ENCODE peak calls at places on chromosomes 12 and 14, in five cellular contexts. One of them, this sample, is unnamed. For H3K27me3, the result is how much of the 10 kb centered on the place peaks cover.

GRCh38 chr14:39614292-39614923 is 182.2 kb upstream of the FBXO33 start:
- DNase-seq in GM23338: no peak
- DNase-seq in WERI-Rb-1: no peak
- DNase-seq in body of pancreas: no peak
- DNase-seq in Peyer's patch: no peak
- DNase-seq in this sample: no peak

GRCh38 chr12:62799126-62799736 is 135.7 kb downstream of the PPM1H start:
- DNase-seq in GM23338: peak
- DNase-seq in WERI-Rb-1: peak
- DNase-seq in body of pancreas: peak
- DNase-seq in Peyer's patch: peak
- DNase-seq in this sample: no peak

GRCh38 chr12:132146098-132146497 is 1.8 kb downstream of the NOC4L start:
- DNase-seq in GM23338: no peak
- DNase-seq in WERI-Rb-1: no peak
- DNase-seq in body of pancreas: no peak
- DNase-seq in Peyer's patch: no peak
- DNase-seq in this sample: no peak

GRCh38 chr12:40714636-40715035 is 22.4 kb downstream of the CNTN1 start:
- DNase-seq in GM23338: no peak
- DNase-seq in WERI-Rb-1: no peak
- DNase-seq in body of pancreas: no peak
- DNase-seq in Peyer's patch: no peak
- DNase-seq in this sample: no peak

GRCh38 chr12:24561411-24561871 is 387.5 kb downstream of the BCAT1 start:
- DNase-seq in GM23338: peak
- DNase-seq in WERI-Rb-1: no peak
- DNase-seq in body of pancreas: no peak
- DNase-seq in Peyer's patch: no peak
- DNase-seq in this sample: no peak

GRCh38 chr14:22549981-22550670 is 38.9 kb downstream of the DAD1 start:
- DNase-seq in GM23338: peak
- DNase-seq in WERI-Rb-1: no peak
- DNase-seq in body of pancreas: no peak
- DNase-seq in Peyer's patch: peak
- DNase-seq in this sample: no peak

GRCh38 chr12:26164118-26164517 is 31.3 kb upstream of the SSPN start:
- DNase-seq in GM23338: no peak
- DNase-seq in WERI-Rb-1: no peak
- DNase-seq in body of pancreas: no peak
- DNase-seq in Peyer's patch: no peak
- DNase-seq in this sample: no peak

GRCh38 chr12:31220061-31220460 is 105.9 kb downstream of the SINHCAF start:
- DNase-seq in GM23338: no peak
- DNase-seq in WERI-Rb-1: no peak
- DNase-seq in body of pancreas: no peak
- DNase-seq in Peyer's patch: no peak
- DNase-seq in this sample: no peak

GRCh38 chr14:100317897-100318808 is 5.0 kb upstream of the SLC25A47 start:
- DNase-seq in GM23338: peak
- DNase-seq in WERI-Rb-1: peak
- DNase-seq in body of pancreas: peak
- DNase-seq in Peyer's patch: peak
- DNase-seq in this sample: no peak

GRCh38 chr12:49662998-49663843 is 39.9 kb downstream of the PRPF40B start:
- DNase-seq in GM23338: peak
- DNase-seq in WERI-Rb-1: no peak
- DNase-seq in body of pancreas: no peak
- DNase-seq in Peyer's patch: peak
- DNase-seq in this sample: peak

GRCh38 chr14:91303091-91303923 is 58.8 kb upstream of the GPR68 start:
- DNase-seq in GM23338: peak
- DNase-seq in WERI-Rb-1: peak
- DNase-seq in body of pancreas: no peak
- DNase-seq in Peyer's patch: peak
- DNase-seq in this sample: no peak

GRCh38 chr14:31947076-31947475 is 130.0 kb upstream of the ARHGAP5 start:
- DNase-seq in GM23338: no peak
- DNase-seq in WERI-Rb-1: no peak
- DNase-seq in body of pancreas: no peak
- DNase-seq in Peyer's patch: no peak
- DNase-seq in this sample: no peak

GRCh38 chr14:60723218-60724079 is 702 bp downstream of the SIX4 start:
- DNase-seq in GM23338: peak
- DNase-seq in WERI-Rb-1: peak
- DNase-seq in body of pancreas: peak
- DNase-seq in Peyer's patch: no peak
- DNase-seq in this sample: no peak

GRCh38 chr12:21073822-21074460 is 57.1 kb upstream of the SLCO1B1 start:
- DNase-seq in GM23338: peak
- DNase-seq in WERI-Rb-1: no peak
- DNase-seq in body of pancreas: no peak
- DNase-seq in Peyer's patch: no peak
- DNase-seq in this sample: no peak

GRCh38 chr12:96177013-96177412 is 17.2 kb upstream of the ELK3 start:
- DNase-seq in GM23338: no peak
- DNase-seq in WERI-Rb-1: no peak
- DNase-seq in body of pancreas: no peak
- DNase-seq in Peyer's patch: no peak
- DNase-seq in this sample: no peak

GRCh38 chr12:76679778-76680177 is 84.1 kb upstream of the ZDHHC17 start:
- DNase-seq in GM23338: no peak
- DNase-seq in WERI-Rb-1: no peak
- DNase-seq in body of pancreas: no peak
- DNase-seq in Peyer's patch: no peak
- DNase-seq in this sample: no peak

GRCh38 chr12:50842637-50843493 is at the start of gene TMPRSS12:
- DNase-seq in GM23338: peak
- DNase-seq in WERI-Rb-1: no peak
- DNase-seq in body of pancreas: peak
- DNase-seq in Peyer's patch: no peak
- DNase-seq in this sample: no peak

GRCh38 chr12:20748198-20748597 is 53.1 kb downstream of the SLCO1C1 start:
- DNase-seq in GM23338: no peak
- DNase-seq in WERI-Rb-1: no peak
- DNase-seq in body of pancreas: no peak
- DNase-seq in Peyer's patch: no peak
- DNase-seq in this sample: no peak

GRCh38 chr14:92728781-92729364 is 19.6 kb downstream of the LGMN start:
- DNase-seq in GM23338: no peak
- DNase-seq in WERI-Rb-1: no peak
- DNase-seq in body of pancreas: no peak
- DNase-seq in Peyer's patch: no peak
- DNase-seq in this sample: no peak

GRCh38 chr12:31245822-31246469 is 80.0 kb downstream of the SINHCAF start:
- DNase-seq in GM23338: peak
- DNase-seq in WERI-Rb-1: no peak
- DNase-seq in body of pancreas: no peak
- DNase-seq in Peyer's patch: no peak
- DNase-seq in this sample: no peak

GRCh38 chr12:118377005-118377890 is 893 bp downstream of the SUDS3 start:
- DNase-seq in GM23338: peak
- DNase-seq in WERI-Rb-1: no peak
- DNase-seq in body of pancreas: no peak
- DNase-seq in Peyer's patch: peak
- DNase-seq in this sample: no peak

DNA sequence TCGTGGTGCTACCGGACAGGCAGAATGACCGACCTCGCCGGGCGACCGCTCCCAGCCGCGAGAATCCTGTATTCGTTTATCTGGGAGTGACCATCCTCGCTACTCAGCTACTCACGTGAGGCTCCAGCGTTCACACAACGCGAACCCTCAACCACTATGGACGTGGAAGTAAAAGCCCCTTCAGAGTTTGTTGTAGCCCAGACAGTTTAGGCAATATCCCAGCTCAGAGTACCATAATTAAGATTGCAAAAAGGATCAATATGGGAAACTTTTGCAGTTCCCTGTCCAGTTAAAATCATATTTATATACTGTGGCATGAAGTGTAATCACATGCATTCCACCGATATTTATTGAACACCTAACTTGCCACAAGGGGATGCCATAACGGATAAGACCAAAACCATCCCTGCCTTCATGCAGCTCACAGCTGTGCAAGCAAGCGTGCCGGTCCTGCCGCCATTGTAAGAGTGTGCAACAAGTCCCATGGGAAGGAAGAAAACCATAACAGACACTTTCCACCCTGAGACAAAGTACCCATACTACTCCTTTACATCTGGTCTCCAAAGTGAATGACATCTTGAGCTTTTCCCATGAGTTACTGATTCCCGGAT is 938 bp upstream of the MAX start:
- DNase-seq in GM23338: peak
- DNase-seq in WERI-Rb-1: peak
- DNase-seq in body of pancreas: peak
- DNase-seq in Peyer's patch: no peak
- DNase-seq in this sample: no peak
- TF ChIP-seq CTCF in GM23338: peak
- TF ChIP-seq CTCF in WERI-Rb-1: peak
- TF ChIP-seq CTCF in body of pancreas: no peak
- TF ChIP-seq CTCF in Peyer's patch: no peak
- TF ChIP-seq CTCF in this sample: no peak

DNA sequence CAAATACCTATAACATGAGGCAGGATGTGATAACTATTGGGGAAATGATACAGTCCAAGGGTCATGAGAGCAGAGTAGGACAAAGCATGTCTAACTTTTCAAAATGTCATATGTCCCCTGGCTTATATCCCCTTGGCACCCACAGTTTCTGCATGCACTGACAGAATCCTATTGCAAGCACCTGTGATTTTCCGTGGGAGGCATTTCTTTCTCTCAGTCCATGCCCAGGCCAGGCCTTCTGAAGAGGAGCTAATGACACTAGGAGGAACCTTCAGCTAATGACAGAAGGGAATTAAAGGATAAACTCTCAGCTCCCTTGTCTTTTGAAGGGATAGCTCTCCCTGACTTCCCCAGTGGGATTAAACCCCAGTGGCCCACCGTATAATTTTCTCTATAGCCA is 249.2 kb downstream of the TTC6 start:
- DNase-seq in GM23338: no peak
- DNase-seq in WERI-Rb-1: peak
- DNase-seq in body of pancreas: no peak
- DNase-seq in Peyer's patch: no peak
- DNase-seq in this sample: no peak
- H3K27me3 ChIP-seq in GM23338: under half
- H3K27me3 ChIP-seq in WERI-Rb-1: under half
- H3K27me3 ChIP-seq in body of pancreas: under half
- H3K27me3 ChIP-seq in Peyer's patch: under half
- H3K27me3 ChIP-seq in this sample: under half

GRCh38 chr12:83954939-83955601 is 957.5 kb downstream of the SLC6A15 start:
- DNase-seq in GM23338: peak
- DNase-seq in WERI-Rb-1: no peak
- DNase-seq in body of pancreas: no peak
- DNase-seq in Peyer's patch: no peak
- DNase-seq in this sample: no peak
- TF ChIP-seq CTCF in GM23338: peak
- TF ChIP-seq CTCF in WERI-Rb-1: peak
- TF ChIP-seq CTCF in body of pancreas: no peak
- TF ChIP-seq CTCF in Peyer's patch: no peak
- TF ChIP-seq CTCF in this sample: no peak

DNA sequence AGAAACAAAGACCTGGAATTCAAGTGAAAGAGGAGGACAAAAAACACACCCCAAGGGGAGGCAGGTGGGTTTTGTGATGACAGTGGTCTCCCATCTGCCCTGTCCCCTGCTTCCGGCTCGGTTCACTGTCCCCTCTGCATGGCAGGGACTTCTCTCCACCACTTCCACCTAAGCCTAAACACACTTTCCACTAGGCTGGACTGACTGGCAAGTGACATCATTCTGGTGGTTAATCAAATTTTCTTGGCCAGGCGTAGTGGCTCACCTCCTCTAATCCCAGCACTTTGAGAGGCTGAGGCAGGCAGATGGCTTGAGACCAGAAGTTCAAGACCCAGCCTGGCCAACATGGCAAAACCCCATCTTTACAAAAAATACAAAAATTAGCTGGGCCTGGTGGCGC is 11.9 kb downstream of the PLEKHG6 start:
- DNase-seq in GM23338: no peak
- DNase-seq in WERI-Rb-1: no peak
- DNase-seq in body of pancreas: no peak
- DNase-seq in Peyer's patch: no peak
- DNase-seq in this sample: no peak
- H3K27me3 ChIP-seq in GM23338: under half
- H3K27me3 ChIP-seq in WERI-Rb-1: under half
- H3K27me3 ChIP-seq in body of pancreas: under half
- H3K27me3 ChIP-seq in Peyer's patch: under half
- H3K27me3 ChIP-seq in this sample: under half

DNA sequence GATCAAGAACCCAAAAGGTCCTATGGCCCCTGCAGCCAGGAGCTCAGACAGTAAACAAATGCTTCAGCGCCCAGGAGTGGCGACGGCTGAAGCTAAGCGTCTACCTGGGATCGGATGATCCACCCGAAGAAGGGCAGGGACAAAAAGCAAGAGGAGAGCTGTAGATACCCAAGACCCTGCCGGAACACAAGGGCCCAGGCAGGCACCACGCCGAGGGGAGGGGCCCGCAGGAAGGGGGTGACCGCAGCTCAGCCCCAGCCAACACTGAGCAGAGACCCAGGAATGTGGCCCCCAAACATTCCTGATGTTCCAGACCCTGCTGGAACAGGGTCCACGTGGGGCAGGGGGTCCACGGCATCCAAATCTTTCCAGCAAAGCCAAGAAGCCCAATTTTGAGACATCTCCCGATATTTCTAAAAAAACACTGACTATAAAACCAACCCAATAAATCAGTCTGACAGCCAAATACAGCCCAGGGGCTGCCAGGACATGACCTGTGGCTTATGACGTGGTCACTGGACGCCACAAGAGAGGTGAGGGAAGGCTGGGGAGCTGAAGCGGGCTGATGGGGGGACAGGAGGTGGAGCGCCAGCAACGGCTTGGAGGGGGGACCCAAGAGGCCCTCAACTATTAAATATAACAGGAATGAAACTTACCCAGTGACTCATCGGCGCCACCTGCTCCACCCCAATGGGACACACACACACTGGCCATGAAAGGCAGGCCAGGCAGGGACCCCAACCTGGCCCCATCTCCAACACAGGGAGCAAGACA is 58.9 kb downstream of the NCOR2 start:
- DNase-seq in GM23338: no peak
- DNase-seq in WERI-Rb-1: peak
- DNase-seq in body of pancreas: no peak
- DNase-seq in Peyer's patch: no peak
- DNase-seq in this sample: no peak
- TF ChIP-seq CTCF in GM23338: no peak
- TF ChIP-seq CTCF in WERI-Rb-1: peak
- TF ChIP-seq CTCF in body of pancreas: no peak
- TF ChIP-seq CTCF in Peyer's patch: no peak
- TF ChIP-seq CTCF in this sample: no peak

GRCh38 chr12:125245601-125246345 is 180.5 kb downstream of the AACS start:
- DNase-seq in GM23338: no peak
- DNase-seq in WERI-Rb-1: peak
- DNase-seq in body of pancreas: no peak
- DNase-seq in Peyer's patch: no peak
- DNase-seq in this sample: no peak
- H3K27me3 ChIP-seq in GM23338: under half
- H3K27me3 ChIP-seq in WERI-Rb-1: under half
- H3K27me3 ChIP-seq in body of pancreas: under half
- H3K27me3 ChIP-seq in Peyer's patch: under half
- H3K27me3 ChIP-seq in this sample: under half